ENCODE peak calls at places on chromosomes 7 and 10, in five cellular contexts. X is lung; K is neural progenitor cell; I is CD4-positive, alpha-beta T cell; H is tibial artery. S is an unnamed sample. For H3K9me3, the result is how much of the 10 kb centered on the place peaks cover.

GRCh38 chr10:15744217-15744865 is 24.6 kb upstream of the ITGA8 start:
- DNase-seq in X (peak), K (peak), I (peak), H (peak), S (no peak)

GRCh38 chr10:92102601-92103213 is 179.1 kb downstream of the BTAF1 start:
- DNase-seq in X (no peak), K (no peak), I (no peak), H (no peak), S (no peak)

GRCh38 chr10:51007781-51008180 is 66.5 kb upstream of the PRKG1 start:
- DNase-seq in X (no peak), K (no peak), I (no peak), H (no peak), S (no peak)

GRCh38 chr7:69038915-69039314 is 559.4 kb upstream of the AUTS2 start:
- DNase-seq in X (no peak), K (no peak), I (no peak), H (no peak), S (no peak)

GRCh38 chr7:2201128-2201527 is 31.6 kb downstream of the MAD1L1 start:
- DNase-seq in X (no peak), K (no peak), I (no peak), H (no peak), S (no peak)

GRCh38 chr10:72765051-72765450 is 73.1 kb downstream of the MCU start:
- DNase-seq in X (no peak), K (no peak), I (no peak), H (no peak), S (no peak)

GRCh38 chr7:19519443-19519977 is 189.3 kb downstream of the POLR1F start:
- DNase-seq in X (no peak), K (no peak), I (no peak), H (no peak), S (no peak)

GRCh38 chr7:44144968-44145418 is 3.9 kb upstream of the MYL7 start:
- DNase-seq in X (no peak), K (no peak), I (no peak), H (peak), S (no peak)

GRCh38 chr10:94314913-94315545 is 47.7 kb downstream of the NOC3L start:
- DNase-seq in X (no peak), K (peak), I (no peak), H (no peak), S (no peak)

GRCh38 chr7:70285176-70285575 is 686.9 kb downstream of the AUTS2 start:
- DNase-seq in X (no peak), K (no peak), I (no peak), H (no peak), S (no peak)

GRCh38 chr7:74544706-74545469 is 91.2 kb downstream of the GTF2IRD1 start:
- DNase-seq in X (no peak), K (peak), I (no peak), H (no peak), S (no peak)

GRCh38 chr7:80133361-80134104 is 1.1 kb upstream of the GNAI1 start:
- DNase-seq in X (no peak), K (peak), I (no peak), H (no peak), S (no peak)

GRCh38 chr7:2499719-2500430 is 19.7 kb upstream of the LFNG start:
- DNase-seq in X (no peak), K (peak), I (no peak), H (no peak), S (no peak)

GRCh38 chr10:971613-972012 is 16.6 kb upstream of the GTPBP4 start:
- DNase-seq in X (peak), K (no peak), I (no peak), H (no peak), S (no peak)

GRCh38 chr10:119896937-119897336 is 4.4 kb downstream of the SEC23IP start:
- DNase-seq in X (peak), K (no peak), I (no peak), H (peak), S (no peak)

GRCh38 chr10:3783721-3784432 is 1.1 kb downstream of the KLF6 start:
- DNase-seq in X (peak), K (peak), I (peak), H (peak), S (no peak)

GRCh38 chr7:150594817-150595216 is 27.6 kb downstream of the GIMAP4 start:
- DNase-seq in X (no peak), K (no peak), I (no peak), H (no peak), S (no peak)

GRCh38 chr7:150595361-150595760 is 28.2 kb downstream of the GIMAP4 start:
- DNase-seq in X (no peak), K (no peak), I (no peak), H (no peak), S (no peak)
- H3K9me3 ChIP-seq in X (under half), K (under half), I (under half), H (under half), S (under half)

GRCh38 chr10:47152861-47153349 is 147.1 kb upstream of the GDF10 start:
- DNase-seq in X (no peak), K (no peak), I (no peak), H (no peak), S (no peak)
- H3K9me3 ChIP-seq in X (under half), K (under half), I (under half), H (under half), S (under half)

GRCh38 chr7:57215423-57215822 is 83.2 kb upstream of the ZNF479 start:
- DNase-seq in X (no peak), K (no peak), I (no peak), H (no peak), S (no peak)
- H3K9me3 ChIP-seq in X (under half), K (under half), I (under half), H (under half), S (under half)

DNA sequence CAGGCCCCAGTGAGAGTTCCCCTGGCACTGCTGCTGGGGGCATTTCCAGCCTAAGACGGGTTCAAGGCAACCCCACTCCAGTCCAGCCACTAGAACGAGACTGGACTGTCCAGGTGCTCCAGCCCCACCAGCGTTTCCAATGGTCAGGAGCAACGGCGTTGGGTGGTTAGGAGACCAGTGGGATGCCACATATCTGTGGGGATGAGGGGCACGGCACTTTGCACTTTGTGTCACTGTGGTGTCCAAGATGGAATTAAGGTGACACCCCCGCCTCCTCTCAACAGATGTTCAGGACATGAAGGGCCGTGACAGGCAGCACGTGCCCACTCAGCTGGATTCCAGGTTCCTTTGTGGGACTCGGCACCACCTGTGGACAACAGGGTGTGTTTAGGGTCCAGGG is 138.9 kb downstream of the PTPRN2 start:
- DNase-seq in X (no peak), K (no peak), I (no peak), H (no peak), S (no peak)
- H3K9me3 ChIP-seq in X (under half), K (under half), I (under half), H (under half), S (under half)

GRCh38 chr10:37737336-37737735 is 120.1 kb downstream of the ZNF248 start:
- DNase-seq in X (no peak), K (no peak), I (no peak), H (no peak), S (no peak)

GRCh38 chr10:37739181-37739580 is 118.2 kb downstream of the ZNF248 start:
- DNase-seq in X (no peak), K (no peak), I (no peak), H (no peak), S (no peak)

GRCh38 chr10:37747081-37747480 is 110.3 kb downstream of the ZNF248 start:
- DNase-seq in X (no peak), K (no peak), I (no peak), H (no peak), S (no peak)

GRCh38 chr10:37736120-37736519 is 121.3 kb downstream of the ZNF248 start:
- DNase-seq in X (no peak), K (no peak), I (no peak), H (no peak), S (no peak)

GRCh38 chr10:37741831-37742230 is 115.6 kb downstream of the ZNF248 start:
- DNase-seq in X (no peak), K (no peak), I (no peak), H (no peak), S (no peak)
- H3K9me3 ChIP-seq in X (under half), K (under half), I (under half), H (under half), S (under half)

GRCh38 chr10:123865350-123865749 is 26.3 kb downstream of the CPXM2 start:
- DNase-seq in X (no peak), K (no peak), I (no peak), H (no peak), S (no peak)
- H3K9me3 ChIP-seq in X (under half), K (under half), I (under half), H (under half), S (under half)

GRCh38 chr7:158227258-158227657 is 360.4 kb downstream of the PTPRN2 start:
- DNase-seq in X (no peak), K (no peak), I (no peak), H (no peak), S (no peak)

GRCh38 chr7:158228131-158228530 is 359.5 kb downstream of the PTPRN2 start:
- DNase-seq in X (no peak), K (no peak), I (no peak), H (no peak), S (no peak)

GRCh38 chr7:158229945-158230344 is 357.7 kb downstream of the PTPRN2 start:
- DNase-seq in X (no peak), K (no peak), I (no peak), H (no peak), S (no peak)

DNA sequence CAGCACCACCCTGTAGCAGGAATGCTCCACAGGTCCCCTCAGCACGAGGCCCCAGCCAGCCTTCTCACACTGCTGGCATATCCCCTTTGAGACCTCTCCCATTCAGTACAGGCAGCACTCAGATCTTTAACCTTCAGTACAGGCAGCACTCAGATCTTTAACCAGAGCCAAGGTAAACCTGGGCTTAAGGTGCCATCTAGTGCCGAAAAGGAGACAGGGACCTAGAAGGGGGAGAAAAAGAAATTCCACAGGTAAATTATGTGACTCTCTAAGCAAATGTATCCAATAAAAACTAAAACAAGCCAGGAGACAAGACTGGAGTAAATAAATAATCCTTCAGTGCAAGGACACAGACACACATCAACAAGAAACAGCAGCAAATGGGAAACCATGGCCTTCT is 358.6 kb downstream of the PTPRN2 start:
- DNase-seq in X (no peak), K (peak), I (no peak), H (no peak), S (no peak)
- H3K9me3 ChIP-seq in X (under half), K (under half), I (under half), H (under half), S (under half)

DNA sequence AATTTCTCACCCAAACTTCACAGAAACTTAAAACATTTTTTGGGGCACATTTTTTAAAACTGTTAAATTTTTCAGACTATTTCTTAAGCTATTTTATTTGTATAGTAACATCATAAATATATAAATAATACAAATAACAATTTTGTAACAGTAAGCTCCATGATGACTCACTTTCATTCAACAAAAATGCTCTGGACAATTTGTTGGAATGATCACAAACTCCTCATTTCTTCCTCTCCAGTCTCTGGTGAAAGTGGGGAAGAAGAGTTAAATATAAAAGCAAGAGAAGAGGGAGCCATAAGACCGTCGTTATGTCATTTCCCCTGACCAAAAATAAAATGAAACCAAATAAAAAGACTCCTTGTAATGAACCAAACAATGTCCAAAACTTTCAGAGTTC is 162.4 kb downstream of the AGMO start:
- DNase-seq in X (no peak), K (no peak), I (no peak), H (no peak), S (no peak)
- H3K9me3 ChIP-seq in X (under half), K (under half), I (under half), H (under half), S (under half)

DNA sequence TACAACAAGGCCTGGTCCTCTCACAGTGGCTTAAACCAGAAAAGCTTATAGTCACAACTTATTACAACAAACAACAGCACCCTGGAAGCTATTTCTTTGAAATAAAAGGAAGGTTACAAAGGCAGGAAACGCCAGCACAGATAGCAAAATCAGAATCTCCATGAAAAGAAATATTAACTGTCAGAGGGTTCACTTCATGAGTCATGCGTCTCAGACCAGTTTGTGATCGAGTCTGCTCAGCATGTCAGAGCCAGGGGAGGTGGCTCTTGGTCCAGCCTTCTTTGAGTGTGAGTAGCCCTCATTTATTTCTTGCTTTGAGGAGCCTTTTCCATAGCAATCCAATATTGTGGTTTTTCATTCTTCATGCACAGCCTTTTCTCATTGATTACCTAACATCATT is 418.7 kb upstream of the NPVF start:
- DNase-seq in X (no peak), K (no peak), I (no peak), H (no peak), S (no peak)
- H3K9me3 ChIP-seq in X (under half), K (under half), I (under half), H (under half), S (under half)

S was measured in T-helper 17 cell.